ENCODE peak calls at places on chromosomes 4 and X, in nine cellular contexts. One of them, this sample, is unnamed.

GRCh38 chr4:101944649-101945048 is 154.1 kb downstream of the BANK1 start:
- DNase-seq in left ventricle myocardium inferior: no peak
- DNase-seq in dorsolateral prefrontal cortex: no peak
- DNase-seq in sigmoid colon: no peak
- DNase-seq in WERI-Rb-1: no peak
- DNase-seq in ovary: no peak
- DNase-seq in fibroblast of lung: peak; percentile 82
- DNase-seq in tibial artery: no peak
- DNase-seq in left lung: no peak
- DNase-seq in this sample: no peak

GRCh38 chr4:181030961-181031360 is 1212.2 kb upstream of the TENM3 start:
- DNase-seq in left ventricle myocardium inferior: no peak
- DNase-seq in dorsolateral prefrontal cortex: no peak
- DNase-seq in sigmoid colon: no peak
- DNase-seq in WERI-Rb-1: no peak
- DNase-seq in ovary: no peak
- DNase-seq in fibroblast of lung: peak; percentile 78
- DNase-seq in tibial artery: no peak
- DNase-seq in left lung: no peak
- DNase-seq in this sample: peak; percentile 20

GRCh38 chr4:23888421-23889319 is 1.2 kb downstream of the PPARGC1A start:
- DNase-seq in left ventricle myocardium inferior: no peak
- DNase-seq in dorsolateral prefrontal cortex: no peak
- DNase-seq in sigmoid colon: peak; percentile 64
- DNase-seq in WERI-Rb-1: no peak
- DNase-seq in ovary: no peak
- DNase-seq in fibroblast of lung: peak; percentile 69
- DNase-seq in tibial artery: peak; percentile 64
- DNase-seq in left lung: no peak
- DNase-seq in this sample: no peak

GRCh38 chr4:181078236-181078635 is 1165.0 kb upstream of the TENM3 start:
- DNase-seq in left ventricle myocardium inferior: no peak
- DNase-seq in dorsolateral prefrontal cortex: no peak
- DNase-seq in sigmoid colon: no peak
- DNase-seq in WERI-Rb-1: no peak
- DNase-seq in ovary: no peak
- DNase-seq in fibroblast of lung: peak; percentile 49
- DNase-seq in tibial artery: no peak
- DNase-seq in left lung: no peak
- DNase-seq in this sample: no peak

GRCh38 chr4:15907430-15907829 is 31.1 kb downstream of the FGFBP1 start:
- DNase-seq in left ventricle myocardium inferior: no peak
- DNase-seq in dorsolateral prefrontal cortex: no peak
- DNase-seq in sigmoid colon: no peak
- DNase-seq in WERI-Rb-1: no peak
- DNase-seq in ovary: no peak
- DNase-seq in fibroblast of lung: no peak
- DNase-seq in tibial artery: no peak
- DNase-seq in left lung: no peak
- DNase-seq in this sample: no peak

GRCh38 chr4:127145001-127145400 is 487.8 kb upstream of the INTU start:
- DNase-seq in left ventricle myocardium inferior: no peak
- DNase-seq in dorsolateral prefrontal cortex: no peak
- DNase-seq in sigmoid colon: no peak
- DNase-seq in WERI-Rb-1: peak; percentile 30
- DNase-seq in ovary: no peak
- DNase-seq in fibroblast of lung: no peak
- DNase-seq in tibial artery: no peak
- DNase-seq in left lung: no peak
- DNase-seq in this sample: no peak

GRCh38 chr4:85909851-85910250 is 434.9 kb downstream of the ARHGAP24 start:
- DNase-seq in left ventricle myocardium inferior: peak; percentile 22
- DNase-seq in dorsolateral prefrontal cortex: no peak
- DNase-seq in sigmoid colon: no peak
- DNase-seq in WERI-Rb-1: no peak
- DNase-seq in ovary: no peak
- DNase-seq in fibroblast of lung: no peak
- DNase-seq in tibial artery: no peak
- DNase-seq in left lung: no peak
- DNase-seq in this sample: no peak

GRCh38 chr4:46844325-46844917 is 64.6 kb downstream of the COX7B2 start:
- DNase-seq in left ventricle myocardium inferior: no peak
- DNase-seq in dorsolateral prefrontal cortex: no peak
- DNase-seq in sigmoid colon: no peak
- DNase-seq in WERI-Rb-1: peak; percentile 52
- DNase-seq in ovary: no peak
- DNase-seq in fibroblast of lung: peak; percentile 62
- DNase-seq in tibial artery: no peak
- DNase-seq in left lung: no peak
- DNase-seq in this sample: peak; percentile 11

GRCh38 chrX:7263330-7263729 is 115.4 kb upstream of the PUDP start:
- DNase-seq in left ventricle myocardium inferior: no peak
- DNase-seq in dorsolateral prefrontal cortex: no peak
- DNase-seq in sigmoid colon: no peak
- DNase-seq in WERI-Rb-1: no peak
- DNase-seq in ovary: no peak
- DNase-seq in fibroblast of lung: no peak
- DNase-seq in tibial artery: no peak
- DNase-seq in left lung: no peak
- DNase-seq in this sample: no peak

GRCh38 chr4:1093391-1094335 is 19.7 kb downstream of the RNF212 start:
- DNase-seq in left ventricle myocardium inferior: no peak
- DNase-seq in dorsolateral prefrontal cortex: no peak
- DNase-seq in sigmoid colon: no peak
- DNase-seq in WERI-Rb-1: no peak
- DNase-seq in ovary: peak; percentile 9
- DNase-seq in fibroblast of lung: no peak
- DNase-seq in tibial artery: peak; percentile 40
- DNase-seq in left lung: no peak
- DNase-seq in this sample: no peak

GRCh38 chr4:79227896-79228295 is 98.0 kb downstream of the NAA11 start:
- DNase-seq in left ventricle myocardium inferior: peak; percentile 58
- DNase-seq in dorsolateral prefrontal cortex: no peak
- DNase-seq in sigmoid colon: no peak
- DNase-seq in WERI-Rb-1: no peak
- DNase-seq in ovary: peak; percentile 22
- DNase-seq in fibroblast of lung: no peak
- DNase-seq in tibial artery: no peak
- DNase-seq in left lung: no peak
- DNase-seq in this sample: no peak

GRCh38 chr4:6633091-6633906 is 7.2 kb upstream of the MRFAP1 start:
- DNase-seq in left ventricle myocardium inferior: no peak
- DNase-seq in dorsolateral prefrontal cortex: no peak
- DNase-seq in sigmoid colon: no peak
- DNase-seq in WERI-Rb-1: peak; percentile 88
- DNase-seq in ovary: no peak
- DNase-seq in fibroblast of lung: no peak
- DNase-seq in tibial artery: peak; percentile 40
- DNase-seq in left lung: no peak
- DNase-seq in this sample: peak; percentile 20

GRCh38 chr4:155407480-155407879 is 30.7 kb upstream of the MAP9 start:
- DNase-seq in left ventricle myocardium inferior: no peak
- DNase-seq in dorsolateral prefrontal cortex: no peak
- DNase-seq in sigmoid colon: no peak
- DNase-seq in WERI-Rb-1: no peak
- DNase-seq in ovary: no peak
- DNase-seq in fibroblast of lung: peak; percentile 9
- DNase-seq in tibial artery: no peak
- DNase-seq in left lung: no peak
- DNase-seq in this sample: no peak

GRCh38 chr4:155405059-155405458 is 28.3 kb upstream of the MAP9 start:
- DNase-seq in left ventricle myocardium inferior: no peak
- DNase-seq in dorsolateral prefrontal cortex: no peak
- DNase-seq in sigmoid colon: no peak
- DNase-seq in WERI-Rb-1: no peak
- DNase-seq in ovary: no peak
- DNase-seq in fibroblast of lung: no peak
- DNase-seq in tibial artery: no peak
- DNase-seq in left lung: no peak
- DNase-seq in this sample: no peak

GRCh38 chr4:155400893-155401292 is 24.1 kb upstream of the MAP9 start:
- DNase-seq in left ventricle myocardium inferior: no peak
- DNase-seq in dorsolateral prefrontal cortex: no peak
- DNase-seq in sigmoid colon: no peak
- DNase-seq in WERI-Rb-1: no peak
- DNase-seq in ovary: no peak
- DNase-seq in fibroblast of lung: no peak
- DNase-seq in tibial artery: no peak
- DNase-seq in left lung: no peak
- DNase-seq in this sample: no peak

GRCh38 chr4:155402941-155403340 is 26.2 kb upstream of the MAP9 start:
- DNase-seq in left ventricle myocardium inferior: no peak
- DNase-seq in dorsolateral prefrontal cortex: no peak
- DNase-seq in sigmoid colon: no peak
- DNase-seq in WERI-Rb-1: no peak
- DNase-seq in ovary: no peak
- DNase-seq in fibroblast of lung: peak; percentile 7
- DNase-seq in tibial artery: no peak
- DNase-seq in left lung: no peak
- DNase-seq in this sample: no peak

GRCh38 chr4:155403886-155404285 is 27.1 kb upstream of the MAP9 start:
- DNase-seq in left ventricle myocardium inferior: no peak
- DNase-seq in dorsolateral prefrontal cortex: no peak
- DNase-seq in sigmoid colon: no peak
- DNase-seq in WERI-Rb-1: no peak
- DNase-seq in ovary: no peak
- DNase-seq in fibroblast of lung: peak; percentile 37
- DNase-seq in tibial artery: no peak
- DNase-seq in left lung: no peak
- DNase-seq in this sample: peak; percentile 45
- TF ChIP-seq CTCF in left ventricle myocardium inferior: peak; percentile 65
- TF ChIP-seq CTCF in dorsolateral prefrontal cortex: peak; percentile 36
- TF ChIP-seq CTCF in sigmoid colon: peak; percentile 20
- TF ChIP-seq CTCF in WERI-Rb-1: no peak
- TF ChIP-seq CTCF in ovary: no peak
- TF ChIP-seq CTCF in fibroblast of lung: peak; percentile 40
- TF ChIP-seq CTCF in tibial artery: peak; percentile 40
- TF ChIP-seq CTCF in left lung: no peak
- TF ChIP-seq CTCF in this sample: no peak

GRCh38 chrX:47584714-47585113 is 2.5 kb downstream of the TIMP1 start:
- DNase-seq in left ventricle myocardium inferior: no peak
- DNase-seq in dorsolateral prefrontal cortex: no peak
- DNase-seq in sigmoid colon: no peak
- DNase-seq in WERI-Rb-1: no peak
- DNase-seq in ovary: no peak
- DNase-seq in fibroblast of lung: no peak
- DNase-seq in tibial artery: no peak
- DNase-seq in left lung: no peak
- DNase-seq in this sample: no peak

GRCh38 chrX:47583240-47583861 is 1.1 kb downstream of the TIMP1 start:
- DNase-seq in left ventricle myocardium inferior: no peak
- DNase-seq in dorsolateral prefrontal cortex: no peak
- DNase-seq in sigmoid colon: no peak
- DNase-seq in WERI-Rb-1: no peak
- DNase-seq in ovary: peak; percentile 23
- DNase-seq in fibroblast of lung: no peak
- DNase-seq in tibial artery: no peak
- DNase-seq in left lung: no peak
- DNase-seq in this sample: no peak

GRCh38 chrX:47579537-47579936 is 2.7 kb upstream of the TIMP1 start:
- DNase-seq in left ventricle myocardium inferior: no peak
- DNase-seq in dorsolateral prefrontal cortex: no peak
- DNase-seq in sigmoid colon: no peak
- DNase-seq in WERI-Rb-1: no peak
- DNase-seq in ovary: no peak
- DNase-seq in fibroblast of lung: peak; percentile 78
- DNase-seq in tibial artery: no peak
- DNase-seq in left lung: no peak
- DNase-seq in this sample: peak; percentile 13

GRCh38 chrX:47585273-47585672 is 3.0 kb downstream of the TIMP1 start:
- DNase-seq in left ventricle myocardium inferior: no peak
- DNase-seq in dorsolateral prefrontal cortex: no peak
- DNase-seq in sigmoid colon: no peak
- DNase-seq in WERI-Rb-1: no peak
- DNase-seq in ovary: peak; percentile 22
- DNase-seq in fibroblast of lung: no peak
- DNase-seq in tibial artery: no peak
- DNase-seq in left lung: no peak
- DNase-seq in this sample: no peak

GRCh38 chrX:47581731-47582647 is at the start of gene TIMP1:
- DNase-seq in left ventricle myocardium inferior: peak; percentile 87
- DNase-seq in dorsolateral prefrontal cortex: peak; percentile 63
- DNase-seq in sigmoid colon: peak; percentile 97
- DNase-seq in WERI-Rb-1: no peak
- DNase-seq in ovary: peak; percentile 95
- DNase-seq in fibroblast of lung: peak; percentile 94
- DNase-seq in tibial artery: peak; percentile 96
- DNase-seq in left lung: peak; percentile 95
- DNase-seq in this sample: peak; percentile 91
- H3K27ac ChIP-seq in left ventricle myocardium inferior: peak within 1 kb of the TSS; percentile 77
- H3K27ac ChIP-seq in dorsolateral prefrontal cortex: peak within 1 kb of the TSS; percentile 82
- H3K27ac ChIP-seq in sigmoid colon: peak within 1 kb of the TSS; percentile 82
- H3K27ac ChIP-seq in WERI-Rb-1: no peak within 1 kb of the TSS
- H3K27ac ChIP-seq in ovary: peak within 1 kb of the TSS; percentile 88
- H3K27ac ChIP-seq in fibroblast of lung: peak within 1 kb of the TSS; percentile 83
- H3K27ac ChIP-seq in tibial artery: peak within 1 kb of the TSS; percentile 84
- H3K27ac ChIP-seq in left lung: peak within 1 kb of the TSS; percentile 74
- H3K27ac ChIP-seq in this sample: peak within 1 kb of the TSS; percentile 76

GRCh38 chrX:42684062-42684461 is 93.9 kb downstream of the PPP1R2C start:
- DNase-seq in left ventricle myocardium inferior: no peak
- DNase-seq in dorsolateral prefrontal cortex: no peak
- DNase-seq in sigmoid colon: no peak
- DNase-seq in WERI-Rb-1: no peak
- DNase-seq in ovary: no peak
- DNase-seq in fibroblast of lung: no peak
- DNase-seq in tibial artery: no peak
- DNase-seq in left lung: no peak
- DNase-seq in this sample: no peak

GRCh38 chrX:42686296-42686695 is 91.7 kb downstream of the PPP1R2C start:
- DNase-seq in left ventricle myocardium inferior: no peak
- DNase-seq in dorsolateral prefrontal cortex: no peak
- DNase-seq in sigmoid colon: no peak
- DNase-seq in WERI-Rb-1: no peak
- DNase-seq in ovary: no peak
- DNase-seq in fibroblast of lung: no peak
- DNase-seq in tibial artery: no peak
- DNase-seq in left lung: no peak
- DNase-seq in this sample: no peak

GRCh38 chrX:42678133-42678532 is 99.8 kb downstream of the PPP1R2C start:
- DNase-seq in left ventricle myocardium inferior: no peak
- DNase-seq in dorsolateral prefrontal cortex: no peak
- DNase-seq in sigmoid colon: no peak
- DNase-seq in WERI-Rb-1: peak; percentile 11
- DNase-seq in ovary: no peak
- DNase-seq in fibroblast of lung: peak; percentile 6
- DNase-seq in tibial artery: no peak
- DNase-seq in left lung: no peak
- DNase-seq in this sample: no peak

GRCh38 chrX:42680651-42681050 is 97.3 kb downstream of the PPP1R2C start:
- DNase-seq in left ventricle myocardium inferior: no peak
- DNase-seq in dorsolateral prefrontal cortex: no peak
- DNase-seq in sigmoid colon: no peak
- DNase-seq in WERI-Rb-1: no peak
- DNase-seq in ovary: no peak
- DNase-seq in fibroblast of lung: peak; percentile 26
- DNase-seq in tibial artery: no peak
- DNase-seq in left lung: no peak
- DNase-seq in this sample: no peak
- TF ChIP-seq CTCF in left ventricle myocardium inferior: no peak
- TF ChIP-seq CTCF in dorsolateral prefrontal cortex: peak; percentile 9
- TF ChIP-seq CTCF in sigmoid colon: no peak
- TF ChIP-seq CTCF in WERI-Rb-1: no peak
- TF ChIP-seq CTCF in ovary: no peak
- TF ChIP-seq CTCF in fibroblast of lung: no peak
- TF ChIP-seq CTCF in tibial artery: no peak
- TF ChIP-seq CTCF in left lung: no peak
- TF ChIP-seq CTCF in this sample: no peak

GRCh38 chr4:54231419-54232150 is 2.5 kb downstream of the PDGFRA start:
- DNase-seq in left ventricle myocardium inferior: peak; percentile 76
- DNase-seq in dorsolateral prefrontal cortex: no peak
- DNase-seq in sigmoid colon: peak; percentile 80
- DNase-seq in WERI-Rb-1: no peak
- DNase-seq in ovary: peak; percentile 74
- DNase-seq in fibroblast of lung: peak; percentile 68
- DNase-seq in tibial artery: peak; percentile 91
- DNase-seq in left lung: peak; percentile 79
- DNase-seq in this sample: no peak
- H3K27ac ChIP-seq in left ventricle myocardium inferior: peak overlapping the region; percentile 76
- H3K27ac ChIP-seq in dorsolateral prefrontal cortex: no peak overlapping the region
- H3K27ac ChIP-seq in sigmoid colon: peak overlapping the region; percentile 75
- H3K27ac ChIP-seq in WERI-Rb-1: no peak overlapping the region
- H3K27ac ChIP-seq in ovary: peak overlapping the region; percentile 81
- H3K27ac ChIP-seq in fibroblast of lung: peak overlapping the region; percentile 90
- H3K27ac ChIP-seq in tibial artery: peak overlapping the region; percentile 73
- H3K27ac ChIP-seq in left lung: no peak overlapping the region
- H3K27ac ChIP-seq in this sample: no peak overlapping the region